ENCODE peak calls at places on chromosomes 7 and 10, in six cellular contexts. U is A549, V is IMR-90, B is H9, K is upper lobe of left lung, I is AG04450. G is an unnamed sample.

GRCh38 chr7:23107781-23108180 is 2.2 kb downstream of the KLHL7 start:
- DNase-seq in U (no peak), V (no peak), B (no peak), K (no peak), I (no peak), G (no peak)

GRCh38 chr7:19963695-19964094 is 190.3 kb upstream of the TMEM196 start:
- DNase-seq in U (no peak), V (no peak), B (no peak), K (no peak), I (no peak), G (no peak)

GRCh38 chr7:158160199-158160598 is 427.4 kb downstream of the PTPRN2 start:
- DNase-seq in U (no peak), V (no peak), B (no peak), K (no peak), I (no peak), G (peak; percentile 43)

GRCh38 chr7:46160861-46161260 is 239.8 kb upstream of the IGFBP3 start:
- DNase-seq in U (no peak), V (no peak), B (no peak), K (no peak), I (no peak), G (no peak)

GRCh38 chr10:112279482-112279881 is 3.7 kb upstream of the TECTB start:
- DNase-seq in U (no peak), V (no peak), B (no peak), K (peak; percentile 40), I (no peak), G (no peak)

GRCh38 chr10:124916098-124916584 is 25.8 kb upstream of the ZRANB1 start:
- DNase-seq in U (peak; percentile 36), V (peak; percentile 27), B (no peak), K (no peak), I (no peak), G (peak; percentile 11)

GRCh38 chr10:80168679-80169380 is 36.3 kb downstream of the PLAC9 start:
- DNase-seq in U (no peak), V (peak; percentile 47), B (peak; percentile 53), K (no peak), I (no peak), G (no peak)

GRCh38 chr10:6721480-6721879 is 141.4 kb upstream of the PRKCQ start:
- DNase-seq in U (peak; percentile 87), V (peak; percentile 99), B (no peak), K (no peak), I (peak; percentile 96), G (no peak)

GRCh38 chr7:156998988-156999610 is 11.4 kb downstream of the MNX1 start:
- DNase-seq in U (no peak), V (no peak), B (no peak), K (no peak), I (no peak), G (peak; percentile 58)

GRCh38 chr7:40001649-40002048 is 51.6 kb downstream of the CDK13 start:
- DNase-seq in U (no peak), V (no peak), B (no peak), K (no peak), I (no peak), G (no peak)

GRCh38 chr10:71212249-71213126 is at the start of gene UNC5B:
- DNase-seq in U (peak; percentile 80), V (peak; percentile 85), B (peak; percentile 87), K (peak; percentile 84), I (peak; percentile 48), G (peak; percentile 96)

GRCh38 chr10:29859521-29860130 is 199.8 kb downstream of the JCAD start:
- DNase-seq in U (no peak), V (peak; percentile 21), B (no peak), K (no peak), I (no peak), G (no peak)

DNA sequence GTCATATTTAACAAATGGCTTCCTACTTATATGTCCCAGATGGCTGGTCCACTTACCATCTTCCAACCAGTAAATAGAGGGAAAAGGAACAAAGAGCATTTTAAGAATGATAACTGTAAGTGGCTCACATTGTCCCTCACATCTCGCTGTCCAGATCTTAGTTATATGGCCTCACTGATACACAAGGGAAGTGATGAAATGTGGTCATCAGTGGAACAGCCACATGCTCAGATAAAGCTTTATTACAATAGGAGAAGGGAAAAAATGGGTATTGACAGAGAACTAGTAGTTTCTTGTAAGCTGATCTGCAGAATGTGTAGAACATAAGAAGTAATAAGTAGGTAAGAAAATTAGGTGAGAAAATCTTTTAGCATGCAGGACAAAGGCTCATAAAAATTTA is 35.7 kb downstream of the IQUB start:
- DNase-seq in U (no peak), V (no peak), B (no peak), K (no peak), I (no peak), G (no peak)
- TF ChIP-seq CTCF in U (no peak), V (no peak), B (no peak), K (no peak), I (no peak), G (no peak)

DNA sequence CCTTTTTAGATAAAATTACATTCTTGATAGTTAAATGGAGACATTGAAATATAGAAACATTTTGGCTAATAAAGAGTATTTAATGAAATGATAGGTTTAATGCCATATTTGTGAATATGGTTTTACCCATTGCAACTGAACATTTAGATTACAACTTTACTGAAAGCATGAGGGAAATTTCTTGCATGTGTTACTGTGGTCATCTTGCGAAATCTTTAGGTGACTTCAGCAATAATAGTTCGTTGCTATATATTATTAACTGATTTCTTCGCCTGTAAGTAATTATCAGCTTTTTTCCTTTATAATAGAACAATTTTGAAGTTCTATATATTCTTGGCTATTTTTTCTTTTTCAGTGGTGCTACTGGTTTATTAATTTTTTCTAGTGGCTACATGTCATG is 83.2 kb downstream of the MLLT10 start:
- DNase-seq in U (no peak), V (no peak), B (no peak), K (no peak), I (no peak), G (no peak)
- TF ChIP-seq CTCF in U (no peak), V (no peak), B (no peak), K (no peak), I (no peak), G (no peak)

DNA sequence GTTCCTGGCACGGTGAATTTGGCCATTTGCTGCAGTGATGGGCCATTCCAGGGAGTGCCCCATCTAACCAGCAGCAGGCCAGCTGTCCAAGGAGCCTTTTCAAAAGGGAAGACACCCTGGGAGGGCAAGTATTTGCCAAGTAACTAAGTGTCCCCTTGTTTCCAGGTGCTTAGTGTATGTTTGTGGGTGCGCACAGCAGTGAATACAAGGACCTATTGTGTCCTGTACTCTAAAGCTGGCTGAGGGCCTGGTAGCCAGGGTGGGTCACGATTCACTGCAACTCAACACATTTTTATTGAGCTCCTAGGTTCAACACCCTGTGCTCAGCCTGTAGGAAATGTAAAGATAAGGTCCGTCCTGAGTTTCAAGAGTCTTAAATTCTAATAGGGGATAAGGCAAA is 348.8 kb downstream of the RNLS start:
- DNase-seq in U (no peak), V (no peak), B (no peak), K (no peak), I (no peak), G (no peak)
- TF ChIP-seq CTCF in U (no peak), V (no peak), B (no peak), K (no peak), I (no peak), G (no peak)

DNA sequence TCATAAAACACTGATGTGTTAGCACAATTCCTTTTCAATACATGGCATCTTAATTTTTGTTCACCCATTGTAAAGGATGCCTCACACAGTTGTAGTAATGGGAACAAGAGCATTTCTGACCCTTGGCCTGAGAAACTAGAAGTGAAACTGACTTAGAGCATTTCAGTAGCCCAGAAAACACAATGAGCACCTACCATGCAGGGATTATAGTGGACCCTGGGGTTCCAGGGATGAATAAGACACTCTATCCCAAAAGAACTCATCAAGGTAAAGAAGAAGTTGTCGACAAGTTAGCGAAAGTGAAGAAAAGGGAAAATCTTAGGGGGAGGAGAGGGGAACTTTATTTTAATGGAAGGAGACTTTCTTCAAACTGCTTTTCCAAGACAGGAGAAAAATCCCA is 125.6 kb downstream of the NT5C2 start:
- DNase-seq in U (no peak), V (no peak), B (no peak), K (no peak), I (no peak), G (no peak)
- TF ChIP-seq CTCF in U (no peak), V (no peak), B (no peak), K (no peak), I (no peak), G (no peak)

DNA sequence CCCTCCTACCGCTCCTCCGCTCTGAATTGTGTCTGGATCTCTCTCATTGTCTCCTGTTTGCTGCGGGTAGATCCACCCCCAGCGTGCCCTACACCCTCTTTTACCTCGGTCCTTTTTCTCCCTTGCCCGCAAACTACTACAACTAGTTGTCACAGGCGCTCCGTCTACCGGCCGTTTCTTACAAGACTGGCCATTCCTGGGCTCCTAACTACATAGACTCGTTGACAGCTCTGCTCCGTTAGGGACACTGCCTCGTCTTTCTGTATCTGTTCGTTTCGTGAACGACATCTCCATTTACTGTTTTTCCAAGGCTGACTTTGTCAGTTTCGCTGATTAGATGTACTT is 793 bp downstream of the TAF3 start:
- DNase-seq in U (peak; percentile 44), V (peak; percentile 45), B (no peak), K (peak; percentile 64), I (no peak), G (no peak)
- TF ChIP-seq CTCF in U (peak; percentile 32), V (peak; percentile 30), B (peak; percentile 29), K (no peak), I (peak; percentile 48), G (peak; percentile 32)

GRCh38 chr7:27784399-27785053 is 44.6 kb downstream of the TAX1BP1 start:
- DNase-seq in U (peak; percentile 86), V (peak; percentile 70), B (no peak), K (no peak), I (no peak), G (no peak)
- TF ChIP-seq CTCF in U (peak; percentile 71), V (peak; percentile 57), B (peak; percentile 70), K (peak; percentile 35), I (peak; percentile 61), G (peak; percentile 83)